ENCODE peak calls at places on chromosomes 16 and 17, in ten cellular contexts. H, Y, L, T, E, O, Q, G, C and D are unnamed samples.

GRCh38 chr17:42682400-42683384 is at the start of gene CNTNAP1:
- DNase-seq in Y (peak), C (peak), H (peak), T (peak), Q (peak), O (peak), L (no peak), G (peak), E (peak), D (peak)

GRCh38 chr17:41917957-41918391 is 777 bp downstream of the ACLY start:
- DNase-seq in Y (no peak), G (peak), O (peak), Q (peak), T (peak), C (peak), E (peak), L (no peak), H (no peak), D (peak)

GRCh38 chr16:21611546-21612384 is 12.4 kb downstream of the METTL9 start:
- DNase-seq in O (no peak), Y (no peak), H (no peak), T (no peak), C (no peak), Q (no peak), G (peak), L (no peak), E (peak), D (peak)

GRCh38 chr17:72404872-72405271 is 284.1 kb downstream of the SOX9 start:
- DNase-seq in G (peak), E (peak), Y (no peak), H (no peak), O (no peak), L (no peak), T (no peak), C (peak), Q (peak), D (peak)

GRCh38 chr17:79160980-79161621 is 86.5 kb downstream of the ENGASE start:
- DNase-seq in Y (no peak), T (peak), C (no peak), G (peak), H (no peak), L (no peak), E (no peak), O (no peak), Q (no peak), D (no peak)

GRCh38 chr17:52709724-52710123 is 551.2 kb upstream of the CA10 start:
- DNase-seq in T (no peak), H (no peak), Q (no peak), O (no peak), L (no peak), G (no peak), C (no peak), E (no peak), Y (no peak), D (no peak)

GRCh38 chr17:67246648-67247415 is 1.8 kb upstream of the HELZ start:
- DNase-seq in G (no peak), C (no peak), L (no peak), T (peak), O (peak), Q (no peak), E (peak), H (peak), Y (peak), D (peak)

GRCh38 chr17:73625975-73626706 is 18.1 kb downstream of the SDK2 start:
- DNase-seq in Q (no peak), C (no peak), Y (no peak), L (no peak), T (no peak), O (no peak), G (no peak), E (no peak), H (no peak), D (no peak)

GRCh38 chr16:48041861-48042435 is 113.8 kb downstream of the ABCC12 start:
- DNase-seq in T (peak), Y (no peak), L (no peak), Q (no peak), C (no peak), E (no peak), O (no peak), G (no peak), H (no peak), D (peak)

GRCh38 chr16:4976079-4976478 is 17.9 kb downstream of the SEC14L5 start:
- DNase-seq in H (peak), Q (no peak), C (no peak), G (no peak), E (no peak), L (no peak), Y (no peak), O (no peak), T (peak), D (no peak)

GRCh38 chr16:83727018-83727417 is 80.8 kb upstream of the HSBP1 start:
- DNase-seq in G (peak), O (no peak), Y (no peak), L (peak), C (peak), T (no peak), Q (no peak), E (peak), H (no peak), D (no peak)

GRCh38 chr17:80528521-80528920 is 16.1 kb upstream of the RPTOR start:
- DNase-seq in Q (no peak), T (no peak), H (no peak), C (no peak), G (no peak), E (no peak), O (no peak), Y (no peak), L (no peak), D (no peak)

GRCh38 chr16:3509470-3509928 is 8.7 kb downstream of the CLUAP1 start:
- DNase-seq in Y (no peak), C (no peak), T (peak), H (peak), E (no peak), O (no peak), L (no peak), Q (no peak), G (no peak), D (peak)

GRCh38 chr17:28643979-28644781 is 778 bp downstream of the BLTP2 start:
- DNase-seq in E (peak), H (peak), Q (peak), L (no peak), T (peak), G (peak), Y (peak), C (peak), O (peak), D (peak)

GRCh38 chr16:85777583-85778310 is 21.6 kb downstream of the EMC8 start:
- DNase-seq in O (no peak), Y (no peak), Q (no peak), E (peak), C (peak), H (no peak), T (no peak), L (no peak), G (no peak), D (peak)

GRCh38 chr17:3475155-3475808 is 515 bp upstream of the ASPA start:
- DNase-seq in G (no peak), H (no peak), Y (no peak), E (peak), Q (no peak), C (no peak), T (no peak), L (no peak), O (no peak), D (no peak)

GRCh38 chr17:49753959-49754391 is 10.0 kb downstream of the FAM117A start:
- DNase-seq in G (peak), C (no peak), T (no peak), L (no peak), E (no peak), Q (peak), H (no peak), Y (no peak), O (no peak), D (no peak)

GRCh38 chr16:50662306-50662940 is 18.7 kb downstream of the SNX20 start:
- DNase-seq in T (no peak), L (no peak), E (no peak), H (no peak), Q (no peak), G (no peak), C (no peak), O (no peak), Y (no peak), D (no peak)

GRCh38 chr17:81040791-81041337 is 5.9 kb downstream of the BAIAP2 start:
- DNase-seq in H (no peak), T (peak), C (no peak), O (no peak), L (no peak), G (peak), Y (peak), E (peak), Q (peak), D (peak)

GRCh38 chr16:10312784-10313724 is 72.8 kb upstream of the ATF7IP2 start:
- DNase-seq in T (peak), H (peak), Q (no peak), C (no peak), E (no peak), G (no peak), Y (no peak), O (no peak), L (no peak), D (no peak)

GRCh38 chr16:24668481-24669001 is 60.9 kb upstream of the TNRC6A start:
- DNase-seq in T (peak), H (no peak), O (no peak), E (peak), Q (peak), L (no peak), C (peak), Y (no peak), G (peak), D (no peak)

GRCh38 chr16:86740817-86741799 is 162.8 kb downstream of the FOXL1 start:
- DNase-seq in H (no peak), O (peak), E (peak), G (peak), T (no peak), Q (peak), C (peak), Y (peak), L (no peak), D (peak)

GRCh38 chr17:42163696-42164407 is 9.1 kb upstream of the RAB5C start:
- DNase-seq in Y (no peak), T (no peak), E (no peak), L (no peak), G (no peak), H (no peak), C (no peak), Q (no peak), O (no peak), D (no peak)

GRCh38 chr17:40069751-40070643 is 7.2 kb downstream of the THRA start:
- DNase-seq in Y (peak), L (no peak), C (no peak), Q (peak), E (peak), O (no peak), G (peak), H (no peak), T (peak), D (peak)

GRCh38 chr16:82701302-82702022 is 74.7 kb downstream of the CDH13 start:
- DNase-seq in Y (no peak), O (no peak), L (no peak), E (no peak), Q (peak), T (no peak), C (peak), H (no peak), G (peak), D (no peak)

GRCh38 chr16:11615756-11616447 is 29.2 kb upstream of the LITAF start:
- DNase-seq in Q (no peak), T (no peak), E (no peak), L (no peak), H (no peak), O (no peak), C (no peak), G (no peak), Y (no peak), D (no peak)

GRCh38 chr16:88468289-88469129 is 15.4 kb downstream of the ZFPM1 start:
- DNase-seq in G (peak), C (peak), O (no peak), T (peak), E (peak), L (no peak), Y (peak), Q (peak), H (no peak), D (peak)

GRCh38 chr17:1462164-1463112 is 6.4 kb upstream of the CRK start:
- DNase-seq in Y (no peak), T (peak), O (no peak), Q (no peak), H (peak), C (no peak), E (peak), G (peak), L (no peak), D (no peak)

GRCh38 chr17:15782809-15783208 is 50.7 kb downstream of the TBC1D26 start:
- DNase-seq in Y (no peak), G (peak), E (peak), C (peak), Q (peak), O (no peak), T (no peak), L (no peak), H (no peak), D (no peak)

GRCh38 chr17:2694381-2695242 is 17.0 kb downstream of the CLUH start:
- DNase-seq in H (no peak), C (no peak), E (no peak), O (peak), G (no peak), Y (no peak), L (no peak), Q (no peak), T (no peak), D (no peak)

GRCh38 chr16:3988824-3989223 is 108.3 kb upstream of the CREBBP start:
- DNase-seq in Y (no peak), T (no peak), Q (no peak), E (no peak), O (no peak), L (no peak), C (no peak), G (no peak), H (no peak), D (no peak)

GRCh38 chr16:48113471-48113870 is 42.3 kb downstream of the ABCC12 start:
- DNase-seq in Y (no peak), H (no peak), T (no peak), G (no peak), L (no peak), E (no peak), Q (no peak), O (no peak), C (no peak), D (peak)

GRCh38 chr17:64150237-64151015 is 20.5 kb upstream of the ERN1 start:
- DNase-seq in L (no peak), Q (no peak), Y (no peak), O (no peak), H (no peak), G (peak), T (no peak), E (no peak), C (peak), D (peak)

GRCh38 chr17:81556863-81557262 is 4.7 kb upstream of the FAAP100 start:
- DNase-seq in O (no peak), C (no peak), H (no peak), L (no peak), Q (no peak), E (no peak), Y (no peak), G (no peak), T (no peak), D (no peak)

GRCh38 chr16:70454221-70455034 is at the start of gene FCSK:
- DNase-seq in H (peak), Q (peak), T (peak), Y (peak), E (peak), C (peak), G (peak), O (peak), L (peak), D (peak)

GRCh38 chr16:57530104-57530522 is 6.3 kb downstream of the CCDC102A start:
- DNase-seq in Q (peak), Y (no peak), L (peak), E (peak), O (no peak), T (peak), G (peak), H (no peak), C (peak), D (peak)

GRCh38 chr16:75433732-75434413 is 570 bp upstream of the CFDP1 start:
- DNase-seq in L (peak), C (peak), E (peak), T (peak), G (peak), H (no peak), O (peak), Y (peak), Q (peak), D (peak)

GRCh38 chr16:89243664-89244063 is 26.2 kb downstream of the ZNF778 start:
- DNase-seq in H (no peak), O (no peak), Y (no peak), E (no peak), L (no peak), T (no peak), Q (no peak), G (no peak), C (no peak), D (no peak)

GRCh38 chr17:76397184-76397583 is 12.8 kb downstream of the SPHK1 start:
- DNase-seq in E (no peak), Q (no peak), L (no peak), G (no peak), C (no peak), O (no peak), Y (no peak), T (no peak), H (no peak), D (no peak)

GRCh38 chr16:55506083-55506482 is 2.8 kb upstream of the LPCAT2 start:
- DNase-seq in C (no peak), T (no peak), Q (no peak), Y (no peak), L (no peak), E (no peak), O (no peak), H (no peak), G (no peak), D (no peak)

GRCh38 chr17:62062936-62063335 is 2.1 kb downstream of the MED13 start:
- DNase-seq in H (no peak), T (no peak), G (no peak), Q (no peak), O (no peak), E (no peak), Y (no peak), L (no peak), C (no peak), D (no peak)
- TF ChIP-seq CTCF in H (no peak), T (no peak), G (no peak), Q (no peak), O (no peak), E (no peak), Y (no peak), L (no peak), C (no peak), D (no peak)

GRCh38 chr16:52068447-52069074 is 478.4 kb downstream of the TOX3 start:
- DNase-seq in G (peak), Q (no peak), E (peak), Y (no peak), C (no peak), L (no peak), H (no peak), O (no peak), T (peak), D (peak)
- TF ChIP-seq CTCF in G (no peak), Q (no peak), E (no peak), Y (no peak), C (no peak), L (no peak), H (no peak), O (no peak), T (peak), D (peak)

DNA sequence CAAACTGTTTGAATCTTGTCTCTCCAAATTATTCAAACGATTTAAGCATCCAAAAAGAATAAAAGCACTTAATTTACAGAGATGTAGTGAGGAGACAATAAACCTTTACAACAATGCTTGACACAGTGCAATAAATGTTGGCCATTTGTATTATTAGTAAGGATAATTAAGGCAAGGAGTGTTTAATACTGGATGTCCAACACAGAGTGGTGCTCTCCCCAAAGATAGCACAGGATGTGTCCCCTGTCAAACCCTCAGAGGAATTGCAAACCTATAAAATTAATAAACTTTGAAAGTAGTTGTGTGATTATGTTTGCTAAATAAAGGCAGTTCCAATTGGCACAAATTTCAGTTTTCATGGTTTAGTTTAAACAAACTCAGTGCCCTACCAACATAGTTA is 253.0 kb upstream of the AXIN2 start:
- DNase-seq in L (no peak), H (no peak), Y (no peak), T (no peak), G (no peak), Q (no peak), E (no peak), O (no peak), C (no peak), D (no peak)
- TF ChIP-seq CTCF in L (no peak), H (no peak), Y (no peak), T (no peak), G (no peak), Q (no peak), E (no peak), O (no peak), C (no peak), D (no peak)

DNA sequence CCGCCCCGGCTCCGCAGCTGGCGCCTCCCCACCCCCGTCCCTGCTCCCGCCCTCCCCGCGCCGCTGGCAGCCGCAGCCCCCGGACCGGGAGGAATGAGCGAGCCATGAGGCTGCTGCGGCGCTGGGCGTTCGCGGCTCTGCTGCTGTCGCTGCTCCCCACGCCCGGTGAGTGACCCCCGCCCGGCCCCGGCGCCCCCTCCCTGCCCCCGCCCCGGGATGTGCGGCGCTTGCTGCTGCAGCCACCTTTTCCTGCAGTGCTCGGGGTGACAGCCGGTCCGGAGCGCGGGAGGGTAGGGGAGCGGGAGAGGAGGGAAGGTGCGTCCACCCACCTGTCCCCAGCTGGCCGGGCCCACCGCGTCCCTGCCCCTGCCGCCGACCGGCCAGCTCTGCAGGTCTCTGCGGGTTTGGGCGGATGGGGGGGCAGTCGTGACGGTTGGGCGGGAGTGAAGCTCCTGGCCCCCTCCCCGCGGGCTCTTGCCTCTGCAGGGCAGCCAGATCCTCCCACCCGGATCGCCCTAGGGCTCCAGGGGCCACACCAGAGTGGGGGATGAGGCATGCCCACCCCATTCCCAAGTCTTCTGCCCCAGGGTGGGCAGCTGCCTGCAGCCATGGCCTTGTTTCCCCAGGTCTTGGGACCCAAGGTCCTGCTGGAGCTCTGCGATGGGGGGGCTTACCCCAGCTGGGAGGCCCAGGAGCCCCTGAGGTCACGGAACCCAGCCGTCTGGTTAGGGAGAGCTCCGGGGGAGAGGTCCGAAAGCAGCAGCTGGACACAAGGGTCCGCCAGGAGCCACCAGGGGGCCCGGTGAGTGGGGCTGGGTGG is 518 bp downstream of the ADAM11 start:
- DNase-seq in E (no peak), C (no peak), Y (no peak), H (no peak), Q (no peak), O (no peak), L (no peak), T (no peak), G (no peak), D (no peak)
- TF ChIP-seq CTCF in E (no peak), C (no peak), Y (no peak), H (no peak), Q (peak), O (no peak), L (peak), T (no peak), G (no peak), D (no peak)

GRCh38 chr17:38877130-38877851 is 7.4 kb downstream of the LASP1 start:
- DNase-seq in Y (no peak), O (no peak), G (no peak), C (no peak), L (no peak), E (no peak), H (no peak), T (peak), Q (no peak), D (no peak)
- TF ChIP-seq CTCF in Y (no peak), O (no peak), G (no peak), C (no peak), L (no peak), E (no peak), H (no peak), T (no peak), Q (no peak), D (no peak)

DNA sequence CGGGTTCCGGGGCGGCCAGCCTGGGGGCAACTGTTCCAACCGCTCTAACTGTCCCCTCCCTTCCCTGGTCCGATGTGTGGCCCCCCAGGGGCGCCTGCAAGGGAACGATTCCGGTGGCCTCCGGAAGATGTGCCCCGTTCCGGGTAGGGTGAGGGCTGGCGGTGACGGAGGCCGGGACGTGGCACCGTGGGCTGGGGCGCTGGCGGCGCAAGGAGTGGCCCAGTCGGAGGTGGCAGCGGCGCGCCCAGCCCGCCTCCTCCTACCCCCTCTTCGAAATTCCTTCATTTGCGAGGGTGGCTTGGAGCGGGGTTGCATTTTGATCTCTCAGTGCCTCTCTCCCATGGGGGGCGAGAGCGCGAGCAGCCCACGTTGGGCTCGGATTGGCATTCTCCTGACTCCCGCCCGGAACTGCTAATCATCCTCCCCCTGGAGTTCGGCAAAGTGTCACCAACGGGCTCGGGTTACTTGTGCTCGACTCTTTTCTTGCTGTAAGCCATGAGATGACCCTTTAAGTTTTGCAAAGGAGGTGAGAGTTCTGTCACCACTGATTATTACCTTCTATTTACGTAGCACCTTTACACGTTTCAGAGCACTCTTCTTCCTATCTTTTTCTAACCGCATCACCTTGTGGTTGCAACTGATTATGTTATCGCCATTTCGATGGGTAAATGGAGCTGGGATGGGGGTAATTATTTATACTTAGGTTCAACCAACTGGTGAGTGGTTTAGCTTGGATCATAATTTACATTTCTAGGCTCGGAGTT is 667 bp downstream of the NDEL1 start:
- DNase-seq in G (peak), L (no peak), H (peak), Y (peak), Q (peak), T (peak), O (peak), E (peak), C (peak), D (peak)
- TF ChIP-seq CTCF in G (no peak), L (no peak), H (no peak), Y (peak), Q (no peak), T (no peak), O (no peak), E (no peak), C (peak), D (no peak)